ENCODE peak calls at places on chromosomes 11 and 22, in four cellular contexts. I is SK-N-SH, Y is HCT116, P is HepG2. O is an unnamed sample.

GRCh38 chr22:48663297-48663696 is 1164.4 kb downstream of the BRD1 start:
- DNase-seq in Y (peak), I (no peak), P (peak), O (peak)

GRCh38 chr11:31045335-31045734 is 324.2 kb downstream of the DCDC1 start:
- DNase-seq in I (peak), P (peak), Y (peak), O (no peak)

GRCh38 chr11:57425565-57426438 is 1.1 kb downstream of the SLC43A3 start:
- DNase-seq in I (no peak), Y (no peak), P (no peak), O (no peak)

GRCh38 chr22:45096256-45096907 is 67.3 kb upstream of the NUP50 start:
- DNase-seq in Y (peak), I (peak), P (peak), O (peak)

GRCh38 chr11:45079943-45080719 is 66.3 kb upstream of the PRDM11 start:
- DNase-seq in P (no peak), Y (no peak), I (no peak), O (no peak)

GRCh38 chr11:9906043-9906791 is 242.3 kb downstream of the SWAP70 start:
- DNase-seq in Y (peak), I (no peak), P (peak), O (no peak)

GRCh38 chr11:92707665-92708064 is 261.8 kb upstream of the MTNR1B start:
- DNase-seq in I (no peak), P (no peak), Y (no peak), O (no peak)

GRCh38 chr11:57458410-57459111 is 1.8 kb upstream of the RTN4RL2 start:
- DNase-seq in Y (no peak), I (peak), P (no peak), O (peak)

GRCh38 chr11:69962152-69962551 is 116.0 kb upstream of the ANO1 start:
- DNase-seq in P (no peak), Y (peak), I (no peak), O (peak)

GRCh38 chr11:39641749-39642148 is 1817.7 kb downstream of the LRRC4C start:
- DNase-seq in I (no peak), Y (no peak), P (no peak), O (no peak)

GRCh38 chr11:66987158-66987620 is 12.1 kb downstream of the C11orf86 start:
- DNase-seq in I (peak), P (no peak), Y (no peak), O (no peak)

GRCh38 chr11:79487412-79487811 is 46.6 kb upstream of the TENM4 start:
- DNase-seq in Y (no peak), I (no peak), P (no peak), O (no peak)

GRCh38 chr11:76653674-76654309 is 16.8 kb downstream of the LRRC32 start:
- DNase-seq in I (no peak), Y (no peak), P (no peak), O (no peak)

GRCh38 chr11:107710301-107710700 is 1.6 kb downstream of the SLN start:
- DNase-seq in Y (no peak), P (no peak), I (no peak), O (no peak)

GRCh38 chr11:12376259-12376971 is 956 bp upstream of the PARVA start:
- DNase-seq in I (no peak), Y (no peak), P (no peak), O (no peak)

GRCh38 chr22:24985824-24986214 is 33.3 kb downstream of the KIAA1671 start:
- DNase-seq in I (no peak), P (peak), Y (no peak), O (no peak)

GRCh38 chr11:28649922-28650321 is 541.7 kb downstream of the METTL15 start:
- DNase-seq in P (no peak), I (no peak), Y (no peak), O (no peak)

GRCh38 chr11:13276454-13276851 is 1.1 kb upstream of the BMAL1 start:
- DNase-seq in I (peak), Y (no peak), P (no peak), O (no peak)

GRCh38 chr22:20117656-20118571 is 888 bp upstream of the TRMT2A start:
- DNase-seq in P (no peak), I (no peak), Y (no peak), O (peak)

GRCh38 chr11:78319453-78319955 is 98.1 kb downstream of the GAB2 start:
- DNase-seq in I (peak), Y (no peak), P (no peak), O (no peak)

GRCh38 chr11:112367453-112367852 is 106.8 kb upstream of the PLET1 start:
- DNase-seq in I (no peak), Y (no peak), P (no peak), O (no peak)
- TF ChIP-seq ELF1 in I (no peak), Y (no peak), P (no peak), O (no peak)

DNA sequence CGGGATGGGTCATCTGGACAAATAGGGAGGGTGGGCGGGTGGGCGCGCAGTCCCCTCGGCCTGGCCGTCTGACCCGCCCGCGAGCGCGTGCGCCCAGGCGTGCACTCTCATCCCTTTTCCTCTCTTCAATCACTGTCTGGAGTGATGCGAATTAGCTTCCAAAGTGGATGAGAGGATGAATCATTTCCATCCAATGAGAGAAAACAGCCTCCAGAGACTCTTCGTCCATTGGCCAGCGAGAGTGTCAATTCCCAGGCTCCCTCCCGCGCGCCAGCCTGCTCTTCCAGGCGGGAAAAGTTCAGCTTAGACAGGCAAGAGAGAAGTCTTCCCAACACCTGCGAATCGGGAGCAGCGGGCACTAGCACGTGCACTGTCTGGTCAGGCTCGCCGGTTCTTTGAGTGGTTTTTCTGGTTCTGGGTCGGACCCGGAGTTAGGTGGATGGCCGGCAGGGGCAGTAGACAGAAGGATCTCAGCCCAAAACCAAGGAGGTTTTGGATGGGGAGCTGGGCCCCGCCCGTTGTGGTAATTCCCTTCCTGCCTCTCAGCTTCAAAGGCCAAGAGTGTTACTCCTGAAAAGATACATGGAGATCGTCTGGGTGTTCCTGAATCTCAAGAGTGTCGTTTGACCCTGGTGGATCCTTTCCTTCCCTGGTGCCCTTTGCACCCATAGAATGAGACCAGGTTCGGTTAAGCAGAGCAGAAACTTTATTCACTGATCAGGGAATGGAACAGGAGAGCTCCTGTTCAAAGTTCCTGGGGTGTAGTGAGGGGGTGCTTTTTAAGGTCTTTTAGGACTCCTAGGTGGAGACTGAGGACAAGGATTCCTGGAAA is 33.4 kb upstream of the GLYATL1 start:
- DNase-seq in P (no peak), I (peak), Y (no peak), O (no peak)
- TF ChIP-seq REST in P (no peak), I (peak), Y (no peak), O (no peak)

DNA sequence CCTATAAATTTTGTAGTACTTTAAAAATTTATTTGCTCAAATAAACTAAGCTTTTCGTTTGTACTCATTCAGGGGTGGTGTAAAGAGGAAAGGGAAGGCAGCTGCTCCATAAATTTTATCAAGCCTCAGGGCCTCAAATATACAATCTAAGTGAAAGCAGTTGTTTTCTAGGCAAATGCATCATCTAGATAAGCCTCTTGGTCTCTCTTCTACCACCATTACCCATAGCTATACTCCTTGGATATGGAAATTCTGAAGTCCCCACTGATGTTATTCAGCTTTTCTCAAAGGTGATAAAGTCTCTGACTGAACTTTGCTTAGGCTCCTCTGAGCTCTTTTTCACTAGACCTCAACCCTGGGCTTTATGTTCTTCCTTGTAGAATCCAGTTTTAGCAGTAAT is 1313.1 kb downstream of the JRKL start:
- DNase-seq in I (no peak), P (no peak), Y (no peak), O (peak)
- TF ChIP-seq YY1 in I (no peak), P (no peak), Y (no peak), O (no peak)

GRCh38 chr11:114196994-114197702 is 99.1 kb upstream of the NNMT start:
- DNase-seq in Y (no peak), I (no peak), P (no peak), O (no peak)

GRCh38 chr11:114192841-114193389 is 103.3 kb upstream of the NNMT start:
- DNase-seq in I (no peak), P (no peak), Y (no peak), O (no peak)

GRCh38 chr11:114191893-114192292 is 104.3 kb upstream of the NNMT start:
- DNase-seq in P (no peak), Y (no peak), I (no peak), O (no peak)

GRCh38 chr11:114195981-114196731 is 100.0 kb upstream of the NNMT start:
- DNase-seq in I (no peak), Y (no peak), P (no peak), O (no peak)

DNA sequence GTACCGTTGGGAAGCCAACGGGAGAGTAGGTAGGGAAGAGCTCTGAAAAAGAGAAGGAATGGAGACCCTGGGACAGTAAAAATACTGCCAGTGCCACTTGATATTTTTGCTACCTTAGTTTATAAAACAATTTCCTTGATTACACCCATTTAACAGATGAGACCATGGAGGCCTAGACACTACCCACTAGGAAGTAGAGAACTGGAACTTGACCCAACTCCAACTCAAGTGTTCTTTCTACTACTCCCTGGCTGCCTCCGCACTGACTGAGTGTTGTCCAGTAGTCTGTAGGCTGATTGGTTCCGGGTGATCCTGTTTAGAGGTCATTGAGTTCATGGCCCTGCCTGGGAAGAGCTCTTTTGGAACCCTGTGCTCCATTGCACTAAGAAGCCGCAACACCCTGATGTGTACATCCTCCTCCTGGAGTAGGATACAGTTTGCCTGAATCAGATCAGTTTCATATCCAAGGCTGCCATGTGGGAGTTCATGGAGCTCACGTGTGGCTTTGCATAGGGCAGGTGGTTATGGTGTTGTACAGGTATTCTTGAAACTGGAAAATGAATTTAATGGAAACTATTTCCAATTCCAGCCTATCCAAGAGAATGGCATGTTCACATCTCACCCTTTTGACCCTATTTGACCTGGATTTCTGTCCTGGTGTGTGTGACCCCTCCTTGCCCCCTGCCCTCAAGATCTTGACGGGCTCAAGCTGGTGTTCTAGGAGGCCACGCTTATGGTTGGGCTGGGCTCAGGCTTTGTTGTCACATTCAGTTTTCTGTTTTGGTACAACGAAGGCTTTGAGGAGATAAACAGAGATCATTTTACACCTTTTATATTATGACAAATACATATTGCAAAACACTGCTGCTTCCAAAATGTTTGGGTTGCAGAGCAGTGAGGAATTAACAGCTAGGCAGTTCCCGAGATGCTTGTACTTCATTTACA is 102.2 kb upstream of the NNMT start:
- DNase-seq in P (no peak), Y (no peak), I (no peak), O (no peak)
- TF ChIP-seq ELF1 in P (no peak), Y (no peak), I (no peak), O (no peak)

DNA sequence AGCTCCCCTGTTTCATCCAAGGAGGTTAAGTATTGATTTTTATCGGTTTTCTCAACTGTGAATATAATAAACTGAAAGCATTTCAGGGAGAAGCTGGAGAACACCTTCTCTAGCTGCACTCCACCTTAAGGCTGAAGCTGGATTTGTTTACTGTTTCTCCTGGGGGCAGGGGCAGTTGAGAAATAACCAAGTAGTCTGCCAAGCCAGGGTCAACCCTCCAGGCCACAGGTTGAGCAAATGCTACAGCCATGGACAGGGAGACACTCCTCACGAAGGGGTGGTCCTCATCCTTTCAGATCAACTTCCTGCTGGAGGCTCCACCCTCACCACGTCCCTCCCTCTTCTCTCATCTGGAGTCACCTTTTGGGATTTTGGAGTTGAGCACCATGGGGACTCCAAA is at the start of gene TTC36:
- DNase-seq in I (no peak), P (no peak), Y (no peak), O (no peak)
- TF ChIP-seq REST in I (no peak), P (no peak), Y (no peak), O (no peak)

DNA sequence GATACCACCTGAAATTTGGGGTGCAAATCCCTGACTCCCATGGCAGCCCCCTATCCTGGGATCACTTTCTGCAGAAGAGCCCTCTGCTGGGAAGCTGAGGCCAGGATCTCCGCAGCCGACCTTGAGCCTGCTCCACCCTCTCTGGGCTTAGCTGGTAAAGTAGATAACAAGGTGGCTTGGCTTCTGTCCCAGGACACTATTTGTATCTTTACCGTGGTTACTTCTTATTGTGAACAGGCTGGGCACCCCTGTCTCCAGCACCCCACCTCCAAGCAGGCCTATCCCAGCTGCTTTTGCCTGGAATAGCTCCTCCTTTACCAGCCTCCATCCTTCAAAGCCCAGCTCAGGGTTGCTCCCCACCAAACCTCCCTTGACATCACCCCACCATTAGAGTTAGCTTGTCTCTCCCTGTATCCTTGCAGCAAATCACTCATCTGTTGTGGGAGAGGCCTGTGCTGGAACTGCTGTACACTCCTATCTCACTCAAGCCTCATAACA is 35.2 kb upstream of the P2RY2 start:
- DNase-seq in I (no peak), Y (no peak), P (peak), O (peak)
- TF ChIP-seq YY1 in I (no peak), Y (no peak), P (no peak), O (no peak)

GRCh38 chr11:122099345-122100045 is 16.5 kb downstream of the BLID start:
- DNase-seq in I (no peak), P (no peak), Y (no peak), O (no peak)
- TF ChIP-seq ELF1 in I (no peak), P (no peak), Y (no peak), O (no peak)

GRCh38 chr22:47201186-47201995 is 438.9 kb downstream of the TBC1D22A start:
- DNase-seq in I (no peak), Y (no peak), P (no peak), O (no peak)
- TF ChIP-seq REST in I (no peak), Y (no peak), P (no peak), O (no peak)

GRCh38 chr11:82003671-82004148 is 730.0 kb downstream of the FAM181B start:
- DNase-seq in I (no peak), Y (no peak), P (no peak), O (no peak)
- TF ChIP-seq YY1 in I (no peak), Y (no peak), P (no peak), O (no peak)

O was measured in K562.